ENCODE peak calls at places on chromosomes 2 and 18, in six cellular contexts. E, R, J, T, V and A are unnamed samples.

GRCh38 chr2:235598842-235599531 is 105.1 kb downstream of the AGAP1 start:
- DNase-seq in V (no peak), J (peak), R (no peak), T (no peak), E (no peak), A (no peak)

GRCh38 chr2:145753966-145754365 is 1234.0 kb upstream of the ZEB2 start:
- DNase-seq in J (no peak), E (no peak), V (no peak), R (no peak), T (no peak), A (no peak)

GRCh38 chr2:120935339-120936313 is 200.0 kb downstream of the GLI2 start:
- DNase-seq in J (peak), E (no peak), T (no peak), V (peak), R (peak), A (peak)

GRCh38 chr2:10837532-10838266 is 25.1 kb upstream of the PDIA6 start:
- DNase-seq in T (no peak), E (no peak), V (no peak), R (no peak), J (no peak), A (no peak)

GRCh38 chr2:235545369-235546150 is 51.7 kb downstream of the AGAP1 start:
- DNase-seq in R (no peak), T (no peak), V (no peak), E (no peak), J (no peak), A (no peak)

GRCh38 chr2:212928681-212929080 is 222.7 kb downstream of the IKZF2 start:
- DNase-seq in V (no peak), J (no peak), R (peak), T (no peak), E (no peak), A (peak)

GRCh38 chr2:31193806-31194205 is 23.5 kb downstream of the CAPN14 start:
- DNase-seq in V (no peak), J (no peak), T (no peak), E (no peak), R (no peak), A (no peak)

GRCh38 chr18:73164430-73164829 is 296.6 kb upstream of the NETO1 start:
- DNase-seq in R (no peak), V (no peak), J (no peak), E (no peak), T (no peak), A (no peak)

GRCh38 chr2:44290271-44290670 is 15.0 kb downstream of the SLC3A1 start:
- DNase-seq in V (peak), R (peak), E (no peak), T (no peak), J (peak), A (peak)

GRCh38 chr18:44895176-44895798 is 214.6 kb downstream of the SETBP1 start:
- DNase-seq in V (peak), T (no peak), R (peak), E (no peak), J (peak), A (peak)

GRCh38 chr2:219352448-219353023 is 20.0 kb upstream of the RESP18 start:
- DNase-seq in T (peak), J (peak), V (peak), R (peak), E (no peak), A (peak)

GRCh38 chr2:181462032-181462431 is 4.8 kb downstream of the ITGA4 start:
- DNase-seq in J (no peak), V (no peak), T (no peak), E (no peak), R (peak), A (no peak)
- H3K4me3 ChIP-seq in J (no peak), V (no peak), T (peak), E (no peak), R (no peak), A (peak)

GRCh38 chr2:98822301-98823164 is 91.6 kb upstream of the MGAT4A start:
- DNase-seq in R (no peak), V (no peak), E (no peak), T (peak), J (no peak), A (no peak)
- TF ChIP-seq CTCF in R (peak), V (no peak), E (no peak), T (peak), J (no peak), A (no peak)

GRCh38 chr2:104855174-104856085 is 1.5 kb downstream of the POU3F3 start:
- DNase-seq in V (no peak), T (no peak), E (no peak), R (no peak), J (no peak), A (peak)

GRCh38 chr2:104852161-104852689 is 1.7 kb upstream of the POU3F3 start:
- DNase-seq in T (no peak), E (no peak), J (no peak), V (peak), R (no peak), A (no peak)

GRCh38 chr2:104853401-104853925 is 452 bp upstream of the POU3F3 start:
- DNase-seq in J (no peak), E (no peak), T (no peak), R (no peak), V (no peak), A (no peak)

GRCh38 chr2:104854507-104855173 is 725 bp downstream of the POU3F3 start:
- DNase-seq in E (no peak), T (no peak), R (no peak), V (peak), J (no peak), A (no peak)

DNA sequence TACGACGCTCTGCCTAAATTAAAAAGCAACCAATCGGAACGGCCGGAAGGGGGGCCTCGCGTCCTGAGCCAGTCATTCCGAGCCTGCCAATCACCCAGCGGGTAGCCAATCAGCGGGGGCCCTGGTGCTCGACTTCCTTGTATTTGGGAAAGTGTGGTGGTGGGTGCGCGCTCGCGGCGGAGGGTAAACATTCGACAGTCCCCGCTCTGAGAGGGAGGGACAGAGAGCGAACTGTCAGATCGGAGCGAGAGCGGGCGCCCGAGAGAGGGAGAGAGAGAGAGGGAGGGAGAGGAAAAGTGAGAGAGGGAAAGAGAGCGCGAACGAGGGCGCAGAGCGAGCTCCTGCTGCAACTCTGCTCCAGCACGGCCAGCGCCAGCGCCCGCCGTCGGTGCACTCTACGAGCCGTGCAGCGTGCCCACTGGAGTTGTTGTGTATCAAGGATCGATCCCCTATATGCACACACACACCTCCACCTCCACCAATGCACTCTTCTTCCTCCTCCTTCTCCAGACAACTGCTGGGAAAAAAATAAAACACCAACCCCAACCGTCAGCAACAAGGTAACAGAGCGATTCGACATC is at the start of gene POU3F3:
- DNase-seq in E (no peak), R (peak), J (peak), V (peak), T (peak), A (peak)
- H3K4me3 ChIP-seq in E (peak), R (peak), J (peak), V (no peak), T (peak), A (no peak)

GRCh38 chr18:9736942-9737813 is 29.1 kb downstream of the RAB31 start:
- DNase-seq in E (no peak), J (no peak), R (no peak), V (peak), T (no peak), A (peak)

GRCh38 chr18:9737814-9738160 is 29.7 kb downstream of the RAB31 start:
- DNase-seq in E (no peak), T (no peak), R (no peak), J (no peak), V (peak), A (peak)

GRCh38 chr18:9735879-9736278 is 27.8 kb downstream of the RAB31 start:
- DNase-seq in T (no peak), V (no peak), R (no peak), J (no peak), E (no peak), A (no peak)

GRCh38 chr18:9735238-9735637 is 27.1 kb downstream of the RAB31 start:
- DNase-seq in R (no peak), E (no peak), J (no peak), T (no peak), V (no peak), A (no peak)

DNA sequence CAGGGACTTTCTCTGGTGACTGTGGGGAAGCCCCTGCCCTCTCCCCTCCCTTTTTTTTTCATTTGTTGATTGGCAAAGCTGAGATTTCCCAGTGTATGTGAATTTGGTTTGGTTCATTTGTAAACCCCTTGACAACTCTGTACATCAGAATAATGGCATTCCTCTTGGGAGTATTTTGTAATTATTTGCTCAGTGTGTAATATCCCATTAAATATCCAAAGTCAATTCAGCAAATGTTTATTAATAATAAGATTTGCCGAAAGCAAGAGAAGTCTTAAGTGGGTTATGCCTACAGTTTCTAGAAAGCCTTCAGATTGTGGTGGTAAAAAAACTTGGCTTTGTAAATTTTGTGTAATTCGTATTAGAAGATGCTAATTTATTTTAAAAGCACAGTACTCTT is 28.3 kb downstream of the RAB31 start:
- DNase-seq in V (no peak), E (no peak), J (no peak), R (no peak), T (no peak), A (no peak)
- TF ChIP-seq CTCF in V (no peak), E (no peak), J (no peak), R (no peak), T (no peak), A (no peak)